ENCODE peak calls at places on chromosomes 4 and X, in five cellular contexts. E, N, P, C and B are unnamed samples.

GRCh38 chr4:137812258-137812657 is 280.0 kb upstream of the PCDH18 start:
- DNase-seq in E (no peak), N (no peak), P (no peak), C (no peak), B (no peak)

GRCh38 chr4:56909083-56909981 is 1.6 kb downstream of the REST start:
- DNase-seq in E (peak; percentile 55), N (peak; percentile 55), P (peak; percentile 39), C (no peak), B (peak; percentile 42)

GRCh38 chrX:107445146-107445545 is 4.3 kb upstream of the FRMPD3 start:
- DNase-seq in E (no peak), N (no peak), P (no peak), C (no peak), B (no peak)

GRCh38 chr4:101067383-101067782 is 279.9 kb downstream of the PPP3CA start:
- DNase-seq in E (no peak), N (no peak), P (no peak), C (no peak), B (no peak)

GRCh38 chr4:101753702-101754101 is 36.8 kb upstream of the BANK1 start:
- DNase-seq in E (no peak), N (no peak), P (no peak), C (no peak), B (no peak)

GRCh38 chr4:189773909-189774308 is 166.8 kb upstream of the FRG1 start:
- DNase-seq in E (no peak), N (peak; percentile 2), P (no peak), C (no peak), B (peak; percentile 4)

GRCh38 chr4:154506253-154506652 is 14.7 kb upstream of the DCHS2 start:
- DNase-seq in E (peak; percentile 36), N (peak; percentile 45), P (no peak), C (no peak), B (no peak)

GRCh38 chr4:176839656-176840055 is 46.9 kb upstream of the VEGFC start:
- DNase-seq in E (no peak), N (peak; percentile 25), P (no peak), C (no peak), B (no peak)

GRCh38 chr4:119977135-119977534 is 89.5 kb downstream of the MAD2L1 start:
- DNase-seq in E (no peak), N (no peak), P (no peak), C (no peak), B (no peak)

GRCh38 chrX:48737213-48737938 is 24.2 kb upstream of the GLOD5 start:
- DNase-seq in E (peak; percentile 96), N (peak; percentile 97), P (peak; percentile 78), C (peak; percentile 91), B (peak; percentile 94)

GRCh38 chr4:158193171-158193749 is 17.0 kb upstream of the TMEM144 start:
- DNase-seq in E (peak; percentile 55), N (peak; percentile 62), P (no peak), C (no peak), B (peak; percentile 55)

GRCh38 chr4:157447195-157447594 is 226.7 kb downstream of the GRIA2 start:
- DNase-seq in E (no peak), N (peak; percentile 18), P (no peak), C (no peak), B (peak; percentile 0)

GRCh38 chrX:107677501-107677901 is 49.2 kb downstream of the PRPS1 start:
- DNase-seq in E (no peak), N (peak; percentile 21), P (no peak), C (no peak), B (no peak)

GRCh38 chr4:16226816-16227461 is 668 bp upstream of the TAPT1 start:
- DNase-seq in E (peak; percentile 36), N (peak; percentile 25), P (no peak), C (peak; percentile 18), B (peak; percentile 18)

GRCh38 chr4:7674706-7675105 is 240.0 kb upstream of the PSAPL1 start:
- DNase-seq in E (no peak), N (no peak), P (no peak), C (no peak), B (no peak)

GRCh38 chrX:16953606-16954211 is 7.3 kb downstream of the REPS2 start:
- DNase-seq in E (no peak), N (peak; percentile 77), P (no peak), C (no peak), B (no peak)

GRCh38 chr4:150570862-150571261 is 11.1 kb upstream of the MAB21L2 start:
- DNase-seq in E (no peak), N (no peak), P (no peak), C (no peak), B (no peak)

GRCh38 chr4:39255266-39255665 is 72.9 kb downstream of the WDR19 start:
- DNase-seq in E (no peak), N (peak; percentile 68), P (no peak), C (no peak), B (peak; percentile 71)
- TF ChIP-seq CTCF in E (no peak), N (peak; percentile 53), P (no peak), C (no peak), B (no peak)

DNA sequence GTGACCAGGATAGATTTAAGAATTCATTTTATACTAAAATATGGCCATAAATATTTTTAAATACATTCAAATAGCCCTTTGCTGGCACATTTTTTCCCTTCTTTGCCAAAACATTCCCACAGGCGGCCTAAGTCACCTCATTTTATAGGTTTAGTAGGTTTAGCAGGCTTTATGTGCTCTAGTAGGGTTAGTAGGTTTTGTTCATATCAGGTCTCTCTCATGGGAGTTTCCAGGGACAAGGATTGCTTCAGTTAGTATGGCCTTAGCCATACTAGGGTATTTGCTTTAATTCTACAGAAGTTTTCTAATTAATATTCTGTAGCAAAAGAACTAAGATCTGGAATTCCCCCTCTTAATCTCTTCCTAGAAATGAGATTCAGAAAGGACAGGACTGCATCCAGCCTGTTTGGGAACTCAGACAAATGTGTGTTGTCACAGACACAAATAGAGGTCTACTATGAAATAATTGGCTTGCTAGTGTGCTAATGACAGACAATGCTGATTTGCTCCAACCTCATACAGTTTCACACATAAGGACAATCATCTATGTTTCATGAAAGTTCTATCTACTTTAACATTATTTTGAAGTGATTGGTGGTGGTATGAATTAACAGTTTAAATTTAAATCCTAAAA is 772 bp upstream of the MTTP start:
- DNase-seq in E (no peak), N (no peak), P (no peak), C (no peak), B (no peak)
- H3K27ac ChIP-seq in E (no peak overlapping the region), N (no peak overlapping the region), P (no peak overlapping the region), C (no peak overlapping the region), B (no peak overlapping the region)

DNA sequence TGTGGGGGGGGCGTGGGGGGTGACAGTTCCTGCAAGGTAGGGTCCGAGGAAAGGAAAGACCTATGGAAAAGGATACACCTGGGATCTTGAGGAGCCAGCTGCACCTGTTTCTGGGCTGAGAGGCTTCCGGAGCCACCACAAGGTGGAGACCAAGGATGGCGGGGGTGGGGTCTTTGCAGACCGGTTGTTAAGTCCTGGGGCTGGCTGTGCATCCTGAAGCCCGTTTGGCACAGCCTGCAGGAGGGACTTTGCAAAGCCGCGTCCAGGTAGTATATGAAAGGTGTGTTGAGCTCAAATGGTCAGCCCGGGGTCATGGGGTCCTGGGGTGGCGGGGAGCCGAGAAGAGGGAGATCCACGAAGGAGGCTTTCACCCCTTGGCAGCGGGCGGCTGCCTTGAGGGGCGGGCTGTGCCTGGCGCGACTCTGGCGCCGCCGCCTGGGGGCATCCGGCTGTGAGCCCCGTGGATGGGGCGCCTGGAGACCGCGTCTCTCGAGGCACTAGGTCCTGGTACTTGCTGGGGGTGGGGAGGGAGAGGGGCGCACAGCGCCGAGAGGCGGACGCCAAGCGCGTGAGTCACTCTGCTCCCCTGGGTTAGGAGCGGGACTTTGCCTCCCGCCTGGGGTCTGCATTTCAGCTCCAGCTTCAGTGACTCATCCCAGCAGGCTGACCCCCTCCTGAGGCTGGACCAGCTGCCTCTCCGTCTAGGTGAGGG is 58.2 kb upstream of the DYNLT3 start:
- DNase-seq in E (no peak), N (no peak), P (no peak), C (no peak), B (no peak)
- TF ChIP-seq CTCF in E (peak; percentile 22), N (no peak), P (no peak), C (no peak), B (no peak)

DNA sequence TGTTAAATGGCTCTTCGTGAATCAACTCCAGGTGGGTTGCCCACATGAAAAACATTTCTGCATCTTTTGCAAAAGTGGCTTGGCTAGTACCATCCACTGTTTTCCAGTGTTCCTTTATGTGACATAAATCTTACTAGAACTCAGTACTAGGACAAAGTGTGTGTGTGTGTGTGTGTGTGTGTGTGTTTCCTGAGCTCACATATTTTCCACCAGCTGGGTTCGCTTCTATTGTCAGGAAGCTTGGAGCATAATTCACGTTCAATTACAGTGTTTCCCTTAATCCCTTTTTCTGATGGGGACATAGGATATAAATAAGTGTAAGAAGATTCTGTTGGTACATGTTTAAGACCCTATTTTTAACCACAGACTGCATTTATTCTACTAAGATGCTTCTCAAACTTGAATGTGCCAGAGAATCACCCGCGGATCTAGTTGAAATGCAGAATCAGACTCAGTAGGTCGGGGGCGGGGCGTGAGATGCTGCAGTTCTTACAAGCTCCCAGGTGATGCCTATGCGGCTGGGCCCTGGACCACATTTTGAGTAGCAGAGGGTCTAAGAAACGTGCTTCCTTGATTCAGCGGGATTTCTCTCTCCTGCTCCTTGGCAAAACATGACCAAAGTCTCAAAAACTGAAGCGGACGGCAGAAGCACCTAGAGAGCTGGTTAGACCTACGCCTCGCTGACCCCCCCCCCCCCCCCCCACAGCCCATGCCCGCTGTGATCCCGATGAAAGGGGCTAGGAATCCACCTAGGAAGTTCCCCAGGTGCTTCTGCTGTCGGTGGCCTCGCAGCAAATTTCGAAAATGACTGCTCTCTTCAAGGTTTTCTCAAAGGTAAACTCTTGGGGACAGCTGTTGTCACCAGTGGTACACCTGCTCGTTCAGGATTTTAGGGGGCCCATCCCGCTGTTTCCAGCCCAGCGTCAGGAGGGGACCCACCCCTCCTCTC is 823 bp downstream of the CD99L2 start:
- DNase-seq in E (peak; percentile 56), N (peak; percentile 15), P (peak; percentile 42), C (peak; percentile 65), B (peak; percentile 3)
- H3K27ac ChIP-seq in E (peak overlapping the region; percentile 23), N (peak overlapping the region; percentile 11), P (no peak overlapping the region), C (no peak overlapping the region), B (peak overlapping the region; percentile 59)

GRCh38 chr4:123088521-123088920 is 166.1 kb upstream of the NUDT6 start:
- DNase-seq in E (no peak), N (no peak), P (no peak), C (no peak), B (no peak)

GRCh38 chr4:123092603-123093002 is 170.2 kb upstream of the NUDT6 start:
- DNase-seq in E (no peak), N (no peak), P (no peak), C (no peak), B (no peak)

GRCh38 chr4:123090886-123091285 is 168.5 kb upstream of the NUDT6 start:
- DNase-seq in E (no peak), N (no peak), P (no peak), C (no peak), B (no peak)

GRCh38 chr4:123096038-123096437 is 173.6 kb upstream of the NUDT6 start:
- DNase-seq in E (no peak), N (peak; percentile 57), P (no peak), C (no peak), B (no peak)

GRCh38 chr4:123093247-123093646 is 170.8 kb upstream of the NUDT6 start:
- DNase-seq in E (no peak), N (no peak), P (no peak), C (no peak), B (no peak)
- TF ChIP-seq CTCF in E (no peak), N (no peak), P (no peak), C (no peak), B (no peak)

GRCh38 chr4:104491826-104492771 is 2.6 kb downstream of the CXXC4 start:
- DNase-seq in E (peak; percentile 82), N (no peak), P (no peak), C (no peak), B (no peak)
- H3K27ac ChIP-seq in E (peak overlapping the region; percentile 90), N (no peak overlapping the region), P (no peak overlapping the region), C (peak overlapping the region; percentile 86), B (no peak overlapping the region)